ENCODE peak calls at places on chromosomes 2 and 18, in six cellular contexts. S, Y, R, X, D and P are unnamed samples.

GRCh38 chr2:177352441-177353070 is 40.0 kb upstream of the AGPS start:
- DNase-seq in S (no peak), Y (no peak), R (no peak), X (no peak), D (no peak), P (no peak)

GRCh38 chr2:6452702-6453481 is 412.8 kb downstream of the CMPK2 start:
- DNase-seq in S (no peak), Y (no peak), R (no peak), X (no peak), D (no peak), P (no peak)

GRCh38 chr2:11799826-11800225 is 53.4 kb downstream of the LPIN1 start:
- DNase-seq in S (no peak), Y (no peak), R (no peak), X (no peak), D (no peak), P (no peak)

GRCh38 chr18:48003426-48004349 is 73.2 kb upstream of the SMAD2 start:
- DNase-seq in S (no peak), Y (no peak), R (no peak), X (no peak), D (no peak), P (peak; percentile 72)

GRCh38 chr2:157784169-157784822 is 91.8 kb downstream of the ACVR1 start:
- DNase-seq in S (no peak), Y (no peak), R (peak; percentile 29), X (no peak), D (no peak), P (no peak)

GRCh38 chr2:46239847-46240181 is 57.4 kb upstream of the EPAS1 start:
- DNase-seq in S (peak; percentile 47), Y (no peak), R (no peak), X (no peak), D (no peak), P (no peak)

GRCh38 chr2:237298323-237299118 is 115.4 kb downstream of the COL6A3 start:
- DNase-seq in S (no peak), Y (peak; percentile 51), R (no peak), X (no peak), D (peak; percentile 33), P (peak; percentile 71)

GRCh38 chr2:48398285-48399135 is 131.4 kb upstream of the STON1 start:
- DNase-seq in S (no peak), Y (no peak), R (peak; percentile 32), X (no peak), D (no peak), P (no peak)

GRCh38 chr2:211408485-211408884 is 852.1 kb downstream of the CPS1 start:
- DNase-seq in S (no peak), Y (peak; percentile 42), R (no peak), X (peak; percentile 28), D (no peak), P (no peak)

GRCh38 chr2:150495993-150496627 is 8.6 kb upstream of the RND3 start:
- DNase-seq in S (no peak), Y (no peak), R (no peak), X (no peak), D (no peak), P (no peak)

GRCh38 chr18:49609416-49610284 is 47.8 kb downstream of the LIPG start:
- DNase-seq in S (no peak), Y (no peak), R (no peak), X (peak; percentile 42), D (no peak), P (peak; percentile 6)

GRCh38 chr2:41326801-41327200 is 721.0 kb upstream of the PKDCC start:
- DNase-seq in S (no peak), Y (no peak), R (no peak), X (no peak), D (no peak), P (no peak)

GRCh38 chr2:168392797-168393196 is 63.3 kb upstream of the CERS6 start:
- DNase-seq in S (no peak), Y (no peak), R (no peak), X (no peak), D (no peak), P (no peak)

GRCh38 chr2:45380131-45380836 is 230.8 kb downstream of the SRBD1 start:
- DNase-seq in S (no peak), Y (peak; percentile 15), R (no peak), X (peak; percentile 12), D (no peak), P (no peak)

GRCh38 chr2:102273619-102274211 is 37.6 kb upstream of the IL1RL1 start:
- DNase-seq in S (no peak), Y (no peak), R (no peak), X (no peak), D (no peak), P (no peak)

GRCh38 chr18:9944805-9945204 is 31.0 kb downstream of the VAPA start:
- DNase-seq in S (no peak), Y (peak; percentile 52), R (no peak), X (no peak), D (no peak), P (no peak)

GRCh38 chr2:69046221-69046662 is 33.3 kb downstream of the ANTXR1 start:
- DNase-seq in S (no peak), Y (peak; percentile 79), R (no peak), X (peak; percentile 35), D (no peak), P (no peak)

GRCh38 chr18:24683965-24684364 is 223.5 kb downstream of the HRH4 start:
- DNase-seq in S (no peak), Y (no peak), R (no peak), X (no peak), D (no peak), P (peak; percentile 23)

GRCh38 chr2:193695367-193695766 is 1500.6 kb upstream of the TMEFF2 start:
- DNase-seq in S (no peak), Y (peak; percentile 30), R (no peak), X (no peak), D (peak; percentile 10), P (peak; percentile 22)

GRCh38 chr2:16134436-16135165 is 194.3 kb downstream of the MYCN start:
- DNase-seq in S (no peak), Y (no peak), R (no peak), X (no peak), D (no peak), P (no peak)

GRCh38 chr2:28163028-28163427 is 229.6 kb upstream of the FOSL2 start:
- DNase-seq in S (no peak), Y (no peak), R (no peak), X (no peak), D (no peak), P (no peak)

GRCh38 chr2:220521591-220521990 is 894.2 kb downstream of the SLC4A3 start:
- DNase-seq in S (no peak), Y (no peak), R (no peak), X (no peak), D (no peak), P (no peak)

GRCh38 chr2:212032032-212032431 is 506.6 kb downstream of the ERBB4 start:
- DNase-seq in S (no peak), Y (no peak), R (no peak), X (no peak), D (peak; percentile 3), P (no peak)

GRCh38 chr2:118309201-118310015 is 221.1 kb downstream of the INSIG2 start:
- DNase-seq in S (no peak), Y (no peak), R (no peak), X (no peak), D (no peak), P (no peak)

GRCh38 chr18:8777846-8778245 is 72.5 kb downstream of the MTCL1 start:
- DNase-seq in S (no peak), Y (no peak), R (no peak), X (no peak), D (no peak), P (no peak)

GRCh38 chr2:105744909-105745853 is at the start of gene NCK2:
- DNase-seq in S (no peak), Y (no peak), R (peak; percentile 64), X (no peak), D (peak; percentile 87), P (no peak)

GRCh38 chr2:46364797-46365457 is 67.7 kb downstream of the EPAS1 start:
- DNase-seq in S (no peak), Y (peak; percentile 57), R (peak; percentile 74), X (peak; percentile 42), D (peak; percentile 80), P (peak; percentile 16)

GRCh38 chr2:121427187-121427689 is 103.4 kb upstream of the RNU4ATAC start:
- DNase-seq in S (no peak), Y (no peak), R (no peak), X (no peak), D (no peak), P (no peak)

GRCh38 chr2:239197146-239197545 is 203.7 kb downstream of the HDAC4 start:
- DNase-seq in S (no peak), Y (no peak), R (no peak), X (no peak), D (no peak), P (no peak)

GRCh38 chr2:80073134-80073561 is 231.4 kb downstream of the LRRTM1 start:
- DNase-seq in S (peak; percentile 3), Y (peak; percentile 60), R (peak; percentile 63), X (peak; percentile 24), D (peak; percentile 61), P (peak; percentile 12)

GRCh38 chr2:20450201-20451108 is 3.6 kb downstream of the RHOB start:
- DNase-seq in S (no peak), Y (peak; percentile 87), R (no peak), X (no peak), D (peak; percentile 71), P (no peak)

GRCh38 chr2:102082591-102083586 is 59.7 kb upstream of the IL1R1 start:
- DNase-seq in S (peak; percentile 88), Y (peak; percentile 67), R (no peak), X (no peak), D (no peak), P (peak; percentile 56)

GRCh38 chr18:57811477-57812125 is 8.5 kb upstream of the ATP8B1 start:
- DNase-seq in S (no peak), Y (peak; percentile 83), R (no peak), X (no peak), D (no peak), P (no peak)

GRCh38 chr2:160612266-160612864 is 118.8 kb upstream of the RBMS1 start:
- DNase-seq in S (no peak), Y (no peak), R (no peak), X (no peak), D (no peak), P (no peak)

GRCh38 chr2:20326163-20326780 is 24.4 kb downstream of the PUM2 start:
- DNase-seq in S (no peak), Y (peak; percentile 58), R (peak; percentile 51), X (no peak), D (peak; percentile 74), P (peak; percentile 24)

GRCh38 chr2:124333789-124334188 is 308.7 kb downstream of the CNTNAP5 start:
- DNase-seq in S (no peak), Y (no peak), R (no peak), X (no peak), D (no peak), P (no peak)
- TF ChIP-seq REST in S (no peak), Y (no peak), R (no peak), X (no peak), D (no peak), P (no peak)

GRCh38 chr2:36653967-36654694 is 42.4 kb upstream of the VIT start:
- DNase-seq in S (no peak), Y (peak; percentile 70), R (no peak), X (no peak), D (no peak), P (no peak)
- TF ChIP-seq SIN3A in S (no peak), Y (no peak), R (no peak), X (no peak), D (no peak), P (no peak)

GRCh38 chr2:234091432-234091879 is 41.0 kb downstream of the SPP2 start:
- DNase-seq in S (no peak), Y (no peak), R (no peak), X (no peak), D (no peak), P (no peak)
- TF ChIP-seq REST in S (no peak), Y (no peak), R (no peak), X (no peak), D (no peak), P (no peak)

GRCh38 chr2:222977121-222977520 is 74.9 kb upstream of the KCNE4 start:
- DNase-seq in S (no peak), Y (no peak), R (no peak), X (no peak), D (no peak), P (no peak)
- TF ChIP-seq SIN3A in S (no peak), Y (no peak), R (no peak), X (no peak), D (no peak), P (no peak)